ENCODE peak calls at places on chromosome 21, in four cellular contexts. N, L, M and V are unnamed samples.

GRCh38 chr21:43867936-43868335 is 2.9 kb downstream of the AGPAT3 start:
- DNase-seq in N (no peak), L (no peak), M (no peak), V (no peak)

GRCh38 chr21:43988016-43988415 is 24.1 kb upstream of the TRAPPC10 start:
- DNase-seq in N (no peak), L (no peak), M (no peak), V (no peak)

GRCh38 chr21:32990666-32991065 is 35.1 kb upstream of the OLIG2 start:
- DNase-seq in N (no peak), L (no peak), M (no peak), V (no peak)

GRCh38 chr21:41465176-41465781 is 39.2 kb downstream of the MX1 start:
- DNase-seq in N (no peak), L (no peak), M (no peak), V (no peak)

GRCh38 chr21:16851054-16851453 is 661.8 kb upstream of the CXADR start:
- DNase-seq in N (no peak), L (no peak), M (no peak), V (peak; percentile 10)

GRCh38 chr21:16427587-16428087 is 697.9 kb downstream of the USP25 start:
- DNase-seq in N (no peak), L (no peak), M (no peak), V (no peak)

GRCh38 chr21:37658121-37658993 is 257.9 kb downstream of the KCNJ6 start:
- DNase-seq in N (no peak), L (no peak), M (no peak), V (no peak)

GRCh38 chr21:44294391-44295162 is 5.3 kb upstream of the PFKL start:
- DNase-seq in N (peak; percentile 7), L (no peak), M (no peak), V (no peak)

GRCh38 chr21:41459884-41460534 is 34.0 kb downstream of the MX1 start:
- DNase-seq in N (no peak), L (no peak), M (no peak), V (no peak)

GRCh38 chr21:43365611-43366426 is 61.1 kb downstream of the SIK1 start:
- DNase-seq in N (no peak), L (no peak), M (no peak), V (no peak)

GRCh38 chr21:36929622-36930021 is 36.8 kb downstream of the HLCS start:
- DNase-seq in N (peak; percentile 49), L (no peak), M (no peak), V (peak; percentile 25)

GRCh38 chr21:37198989-37199924 is 67.9 kb downstream of the VPS26C start:
- DNase-seq in N (peak; percentile 78), L (no peak), M (no peak), V (no peak)

GRCh38 chr21:42348762-42349161 is 2.0 kb downstream of the TFF2 start:
- DNase-seq in N (no peak), L (no peak), M (no peak), V (no peak)

GRCh38 chr21:14438204-14438603 is 55.3 kb upstream of the HSPA13 start:
- DNase-seq in N (no peak), L (no peak), M (no peak), V (no peak)

GRCh38 chr21:25997788-25998611 is 172.6 kb downstream of the APP start:
- DNase-seq in N (no peak), L (peak; percentile 77), M (peak; percentile 78), V (peak; percentile 96)

GRCh38 chr21:36948686-36949085 is 17.8 kb downstream of the HLCS start:
- DNase-seq in N (peak; percentile 39), L (no peak), M (no peak), V (no peak)

GRCh38 chr21:43005635-43006034 is 31.3 kb downstream of the PKNOX1 start:
- DNase-seq in N (no peak), L (no peak), M (no peak), V (no peak)

GRCh38 chr21:43361493-43362296 is 65.2 kb downstream of the SIK1 start:
- DNase-seq in N (peak; percentile 79), L (no peak), M (no peak), V (no peak)

GRCh38 chr21:37915941-37916794 is at the start of gene KCNJ6:
- DNase-seq in N (peak; percentile 52), L (no peak), M (peak; percentile 87), V (peak; percentile 85)

DNA sequence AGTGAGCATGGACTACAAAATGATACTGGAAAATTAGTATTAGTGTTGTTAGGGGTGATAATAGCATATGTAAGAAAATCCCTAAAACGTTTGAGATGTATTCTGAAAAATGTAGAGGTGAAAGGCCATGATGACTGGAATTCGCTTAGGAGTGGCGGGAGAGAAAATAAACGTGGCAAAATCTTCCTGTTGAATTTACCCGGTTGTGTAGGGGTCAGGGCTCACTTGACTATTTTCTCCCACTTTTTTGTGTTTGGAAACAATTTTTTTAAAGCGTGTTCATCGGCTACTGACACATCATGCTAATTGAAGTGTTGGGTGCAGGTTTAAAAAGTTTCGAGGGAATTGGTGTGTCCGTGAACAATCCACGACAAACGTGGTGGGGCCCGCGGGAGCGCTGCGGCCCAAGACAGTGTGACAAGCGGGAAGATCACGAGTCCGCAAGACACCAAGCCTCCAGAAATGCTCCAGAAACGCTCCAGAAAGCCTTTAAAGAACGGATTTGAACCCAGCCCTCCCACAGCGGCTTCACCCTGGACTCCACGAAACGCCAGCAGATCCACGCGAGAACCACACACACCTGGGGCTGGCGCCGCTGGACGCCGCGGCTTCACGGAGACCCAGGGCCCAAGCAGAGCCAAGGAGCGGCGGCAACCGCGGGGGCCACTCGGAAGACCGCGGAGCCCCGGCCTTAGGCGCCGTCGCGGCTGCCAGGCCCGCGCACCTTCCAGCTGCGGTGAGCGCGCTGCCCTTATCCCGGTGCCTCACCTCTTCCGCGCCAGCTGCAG is 573 bp downstream of the PSMG1 start:
- DNase-seq in N (no peak), L (no peak), M (no peak), V (peak; percentile 41)
- H2BK120ac ChIP-seq in N (no peak overlapping the region), L (peak overlapping the region; percentile 66), M (no peak overlapping the region), V (no peak overlapping the region)

GRCh38 chr21:45405271-45405818 is 380 bp downstream of the COL18A1 start:
- DNase-seq in N (peak; percentile 34), L (no peak), M (no peak), V (no peak)
- H4K8ac ChIP-seq in N (no peak overlapping the region), L (peak overlapping the region; percentile 87), M (no peak overlapping the region), V (no peak overlapping the region)

GRCh38 chr21:18443085-18443484 is 39.5 kb upstream of the TMPRSS15 start:
- DNase-seq in N (no peak), L (no peak), M (no peak), V (no peak)
- H4K5ac ChIP-seq in N (no peak overlapping the region), L (no peak overlapping the region), M (no peak overlapping the region), V (no peak overlapping the region)

GRCh38 chr21:34960672-34961071 is 88.4 kb downstream of the RUNX1 start:
- DNase-seq in N (no peak), L (no peak), M (no peak), V (no peak)
- H2BK120ac ChIP-seq in N (peak overlapping the region; percentile 24), L (no peak overlapping the region), M (no peak overlapping the region), V (no peak overlapping the region)